ENCODE peak calls at places on chromosomes 12 and 14, in five cellular contexts. One of them, this sample, is unnamed.

GRCh38 chr12:6076340-6076739 is 48.1 kb downstream of the VWF start:
- DNase-seq in transverse colon: no peak
- DNase-seq in suprapubic skin: no peak
- DNase-seq in Peyer's patch: no peak
- DNase-seq in lower lobe of right lung: no peak
- DNase-seq in this sample: no peak

GRCh38 chr12:83089575-83089974 is 402.9 kb downstream of the TMTC2 start:
- DNase-seq in lower lobe of right lung: no peak
- DNase-seq in suprapubic skin: no peak
- DNase-seq in Peyer's patch: no peak
- DNase-seq in transverse colon: no peak
- DNase-seq in this sample: no peak

GRCh38 chr12:50550530-50551223 is 45.9 kb downstream of the DIP2B start:
- DNase-seq in lower lobe of right lung: no peak
- DNase-seq in transverse colon: peak
- DNase-seq in Peyer's patch: no peak
- DNase-seq in suprapubic skin: no peak
- DNase-seq in this sample: peak

GRCh38 chr14:32450919-32451675 is 122.0 kb downstream of the AKAP6 start:
- DNase-seq in suprapubic skin: no peak
- DNase-seq in Peyer's patch: no peak
- DNase-seq in transverse colon: no peak
- DNase-seq in lower lobe of right lung: no peak
- DNase-seq in this sample: no peak

GRCh38 chr12:123055281-123055766 is 74.8 kb downstream of the ARL6IP4 start:
- DNase-seq in Peyer's patch: no peak
- DNase-seq in transverse colon: no peak
- DNase-seq in lower lobe of right lung: no peak
- DNase-seq in suprapubic skin: no peak
- DNase-seq in this sample: no peak

GRCh38 chr12:117119592-117120198 is 20.5 kb upstream of the TESC start:
- DNase-seq in suprapubic skin: no peak
- DNase-seq in Peyer's patch: no peak
- DNase-seq in lower lobe of right lung: no peak
- DNase-seq in transverse colon: no peak
- DNase-seq in this sample: peak

GRCh38 chr14:85415015-85415712 is 114.8 kb upstream of the FLRT2 start:
- DNase-seq in transverse colon: no peak
- DNase-seq in suprapubic skin: no peak
- DNase-seq in Peyer's patch: no peak
- DNase-seq in lower lobe of right lung: no peak
- DNase-seq in this sample: peak

GRCh38 chr12:112813836-112814235 is 22.3 kb downstream of the RPH3A start:
- DNase-seq in lower lobe of right lung: no peak
- DNase-seq in transverse colon: no peak
- DNase-seq in suprapubic skin: no peak
- DNase-seq in Peyer's patch: no peak
- DNase-seq in this sample: no peak

GRCh38 chr12:90085491-90086274 is 377.0 kb upstream of the ATP2B1 start:
- DNase-seq in Peyer's patch: no peak
- DNase-seq in transverse colon: no peak
- DNase-seq in suprapubic skin: no peak
- DNase-seq in lower lobe of right lung: no peak
- DNase-seq in this sample: no peak

GRCh38 chr12:96237465-96238077 is 43.4 kb downstream of the ELK3 start:
- DNase-seq in transverse colon: peak
- DNase-seq in Peyer's patch: no peak
- DNase-seq in lower lobe of right lung: no peak
- DNase-seq in suprapubic skin: no peak
- DNase-seq in this sample: peak

GRCh38 chr12:102601621-102602020 is 121.3 kb upstream of the IGF1 start:
- DNase-seq in lower lobe of right lung: no peak
- DNase-seq in transverse colon: no peak
- DNase-seq in suprapubic skin: no peak
- DNase-seq in Peyer's patch: no peak
- DNase-seq in this sample: no peak

GRCh38 chr12:30796508-30796780 is 41.7 kb upstream of the CAPRIN2 start:
- DNase-seq in lower lobe of right lung: no peak
- DNase-seq in Peyer's patch: peak
- DNase-seq in suprapubic skin: no peak
- DNase-seq in transverse colon: peak
- DNase-seq in this sample: peak

GRCh38 chr14:63852817-63853730 is at the start of gene SYNE2:
- DNase-seq in suprapubic skin: peak
- DNase-seq in transverse colon: peak
- DNase-seq in lower lobe of right lung: peak
- DNase-seq in Peyer's patch: peak
- DNase-seq in this sample: peak
- TF ChIP-seq CTCF in suprapubic skin: no peak
- TF ChIP-seq CTCF in transverse colon: peak
- TF ChIP-seq CTCF in lower lobe of right lung: peak
- TF ChIP-seq CTCF in Peyer's patch: peak
- TF ChIP-seq CTCF in this sample: peak

DNA sequence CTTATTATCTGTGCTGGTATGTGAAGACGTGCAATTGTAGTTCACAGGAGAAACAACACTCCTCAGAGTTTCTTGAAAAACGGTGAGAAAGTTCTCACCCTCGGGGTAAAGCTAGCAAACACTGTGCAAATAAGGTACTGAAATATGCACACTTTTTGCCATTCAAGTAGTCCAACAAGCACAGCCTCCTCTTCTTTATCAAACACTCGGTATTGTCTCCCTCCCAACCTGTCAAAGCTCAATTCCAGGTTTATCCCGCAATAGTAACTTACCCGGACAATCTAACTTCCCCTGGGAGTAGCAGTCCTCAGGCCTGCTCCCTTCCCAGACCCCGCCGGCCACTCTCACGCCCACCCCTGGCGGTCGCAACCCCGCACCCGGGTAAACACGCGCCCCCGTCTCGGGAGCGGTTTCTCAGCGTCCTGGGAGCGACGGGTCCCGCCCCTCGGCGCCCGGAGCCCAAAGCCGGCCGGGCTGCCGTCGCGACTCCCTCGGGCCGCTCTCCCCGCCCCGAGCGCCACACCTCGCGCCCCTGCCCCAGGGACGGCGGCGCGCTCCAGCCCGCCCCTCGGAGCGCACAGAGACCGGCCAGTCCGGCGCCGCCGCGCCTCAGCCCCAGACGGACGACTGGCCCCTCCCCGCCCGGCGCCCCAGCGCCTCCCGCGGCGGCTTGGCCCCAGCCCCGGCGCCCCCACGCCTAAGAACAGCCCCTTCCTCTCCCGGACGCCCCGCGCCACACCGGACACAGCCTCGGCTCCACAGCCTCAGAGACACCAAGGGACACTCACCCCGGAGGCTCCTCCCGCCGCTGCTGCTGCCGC is 594 bp downstream of the BTBD7 start:
- DNase-seq in lower lobe of right lung: peak
- DNase-seq in transverse colon: peak
- DNase-seq in Peyer's patch: peak
- DNase-seq in suprapubic skin: no peak
- DNase-seq in this sample: peak
- H3K4me3 ChIP-seq in lower lobe of right lung: peak
- H3K4me3 ChIP-seq in transverse colon: peak
- H3K4me3 ChIP-seq in Peyer's patch: peak
- H3K4me3 ChIP-seq in suprapubic skin: peak
- H3K4me3 ChIP-seq in this sample: peak

DNA sequence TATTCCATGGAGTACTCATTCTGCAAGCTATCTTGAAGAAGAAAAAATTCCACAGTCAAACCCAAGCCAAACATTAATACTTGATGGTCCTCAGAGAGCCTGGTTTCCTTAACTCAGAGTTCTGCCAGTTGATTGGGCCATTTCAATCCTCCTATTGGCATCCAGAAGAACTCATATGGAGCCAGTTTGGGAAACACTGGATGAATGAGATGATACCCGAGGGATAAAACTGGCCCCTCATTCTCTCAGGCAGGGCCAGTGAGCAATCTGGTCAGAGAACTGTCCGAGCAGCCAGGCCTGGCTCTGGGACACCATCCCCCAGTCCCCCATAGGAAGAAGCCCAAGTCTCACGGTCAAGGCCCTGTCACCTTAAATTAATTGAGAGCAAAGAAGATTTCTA is 48.8 kb downstream of the NUAK1 start:
- DNase-seq in suprapubic skin: no peak
- DNase-seq in lower lobe of right lung: no peak
- DNase-seq in Peyer's patch: no peak
- DNase-seq in transverse colon: no peak
- DNase-seq in this sample: no peak
- H3K27ac ChIP-seq in suprapubic skin: peak
- H3K27ac ChIP-seq in lower lobe of right lung: peak
- H3K27ac ChIP-seq in Peyer's patch: peak
- H3K27ac ChIP-seq in transverse colon: peak
- H3K27ac ChIP-seq in this sample: no peak

GRCh38 chr12:27517961-27518668 is 5.9 kb upstream of the PPFIBP1 start:
- DNase-seq in suprapubic skin: no peak
- DNase-seq in transverse colon: no peak
- DNase-seq in Peyer's patch: no peak
- DNase-seq in lower lobe of right lung: no peak
- DNase-seq in this sample: no peak

GRCh38 chr12:27516625-27517024 is 7.4 kb upstream of the PPFIBP1 start:
- DNase-seq in lower lobe of right lung: no peak
- DNase-seq in transverse colon: no peak
- DNase-seq in Peyer's patch: no peak
- DNase-seq in suprapubic skin: no peak
- DNase-seq in this sample: no peak

GRCh38 chr12:27521066-27521465 is 2.9 kb upstream of the PPFIBP1 start:
- DNase-seq in suprapubic skin: no peak
- DNase-seq in Peyer's patch: no peak
- DNase-seq in transverse colon: no peak
- DNase-seq in lower lobe of right lung: no peak
- DNase-seq in this sample: no peak

GRCh38 chr12:27515671-27516070 is 8.3 kb upstream of the PPFIBP1 start:
- DNase-seq in lower lobe of right lung: no peak
- DNase-seq in suprapubic skin: no peak
- DNase-seq in Peyer's patch: no peak
- DNase-seq in transverse colon: no peak
- DNase-seq in this sample: no peak

DNA sequence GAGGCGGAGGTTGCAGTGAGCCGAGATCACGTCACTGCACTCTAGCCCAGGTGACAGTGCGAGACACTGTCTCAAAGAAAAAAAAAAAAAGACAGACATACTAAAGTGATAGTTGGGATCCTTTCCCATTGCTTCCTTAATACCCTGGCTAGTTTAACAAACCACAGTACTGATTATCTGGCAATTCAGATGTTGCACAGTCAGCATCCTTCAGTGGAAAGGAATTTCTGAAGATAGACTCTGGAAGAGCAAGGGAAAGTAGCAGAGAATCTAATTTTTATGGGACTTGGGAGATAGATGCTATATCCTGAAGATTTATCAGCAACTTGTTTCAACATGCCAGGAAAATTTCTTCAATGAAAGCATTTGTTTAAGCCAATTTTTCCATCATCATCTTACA is 6.5 kb upstream of the PPFIBP1 start:
- DNase-seq in transverse colon: no peak
- DNase-seq in Peyer's patch: no peak
- DNase-seq in suprapubic skin: no peak
- DNase-seq in lower lobe of right lung: no peak
- DNase-seq in this sample: no peak
- TF ChIP-seq CTCF in transverse colon: no peak
- TF ChIP-seq CTCF in Peyer's patch: no peak
- TF ChIP-seq CTCF in suprapubic skin: no peak
- TF ChIP-seq CTCF in lower lobe of right lung: no peak
- TF ChIP-seq CTCF in this sample: no peak

GRCh38 chr14:35337557-35338255 is 45.5 kb downstream of the PSMA6 start:
- DNase-seq in suprapubic skin: no peak
- DNase-seq in lower lobe of right lung: peak
- DNase-seq in Peyer's patch: no peak
- DNase-seq in transverse colon: no peak
- DNase-seq in this sample: no peak
- H3K4me3 ChIP-seq in suprapubic skin: no peak
- H3K4me3 ChIP-seq in lower lobe of right lung: peak
- H3K4me3 ChIP-seq in Peyer's patch: no peak
- H3K4me3 ChIP-seq in transverse colon: no peak
- H3K4me3 ChIP-seq in this sample: no peak

DNA sequence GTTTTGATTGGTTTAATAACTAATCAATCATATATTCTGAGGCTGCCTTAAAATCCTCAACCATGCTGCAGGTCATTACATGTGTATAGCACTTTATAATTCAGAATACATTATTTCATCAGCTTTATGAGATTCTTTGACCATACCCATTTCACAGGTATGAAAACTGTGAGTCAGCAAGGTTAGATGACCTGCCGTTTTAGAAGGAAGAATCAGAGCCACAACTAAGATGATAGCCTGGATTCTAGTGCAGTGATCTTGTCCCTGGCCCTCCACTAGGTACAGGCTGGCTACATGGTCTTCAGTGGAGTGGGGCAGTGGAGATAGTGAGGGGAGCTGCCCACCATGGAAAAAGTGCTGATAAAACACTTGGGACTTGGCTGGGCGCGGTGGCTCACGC is 154.4 kb upstream of the MAX start:
- DNase-seq in transverse colon: no peak
- DNase-seq in Peyer's patch: no peak
- DNase-seq in lower lobe of right lung: no peak
- DNase-seq in suprapubic skin: no peak
- DNase-seq in this sample: no peak
- H3K27ac ChIP-seq in transverse colon: peak
- H3K27ac ChIP-seq in Peyer's patch: peak
- H3K27ac ChIP-seq in lower lobe of right lung: no peak
- H3K27ac ChIP-seq in suprapubic skin: no peak
- H3K27ac ChIP-seq in this sample: no peak

GRCh38 chr12:124727922-124728321 is 135.7 kb downstream of the SCARB1 start:
- DNase-seq in Peyer's patch: no peak
- DNase-seq in lower lobe of right lung: no peak
- DNase-seq in transverse colon: no peak
- DNase-seq in suprapubic skin: no peak
- DNase-seq in this sample: no peak
- TF ChIP-seq CTCF in Peyer's patch: no peak
- TF ChIP-seq CTCF in lower lobe of right lung: no peak
- TF ChIP-seq CTCF in transverse colon: no peak
- TF ChIP-seq CTCF in suprapubic skin: no peak
- TF ChIP-seq CTCF in this sample: peak

DNA sequence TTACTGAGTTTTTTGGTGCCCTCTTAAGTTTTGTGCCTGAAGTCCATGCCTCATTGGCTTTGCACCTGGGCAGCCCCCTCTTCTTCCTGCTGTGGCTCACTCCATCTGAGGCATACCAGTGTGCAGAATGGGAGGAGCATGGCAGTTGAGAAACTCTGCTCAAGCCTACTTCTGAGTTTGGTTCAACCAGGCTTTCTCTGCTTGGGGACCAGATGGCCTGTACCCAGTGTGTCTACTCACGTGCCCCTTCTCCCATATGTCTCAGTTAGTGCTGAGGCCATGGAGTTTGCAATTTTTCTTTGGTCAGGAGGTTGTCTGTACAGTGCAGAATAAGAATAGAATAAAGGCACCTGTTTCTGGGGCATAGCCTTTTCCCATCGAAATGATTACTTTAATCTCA is 383.3 kb upstream of the DDHD1 start:
- DNase-seq in Peyer's patch: no peak
- DNase-seq in transverse colon: no peak
- DNase-seq in suprapubic skin: no peak
- DNase-seq in lower lobe of right lung: no peak
- DNase-seq in this sample: no peak
- H3K4me3 ChIP-seq in Peyer's patch: no peak
- H3K4me3 ChIP-seq in transverse colon: no peak
- H3K4me3 ChIP-seq in suprapubic skin: no peak
- H3K4me3 ChIP-seq in lower lobe of right lung: no peak
- H3K4me3 ChIP-seq in this sample: no peak

DNA sequence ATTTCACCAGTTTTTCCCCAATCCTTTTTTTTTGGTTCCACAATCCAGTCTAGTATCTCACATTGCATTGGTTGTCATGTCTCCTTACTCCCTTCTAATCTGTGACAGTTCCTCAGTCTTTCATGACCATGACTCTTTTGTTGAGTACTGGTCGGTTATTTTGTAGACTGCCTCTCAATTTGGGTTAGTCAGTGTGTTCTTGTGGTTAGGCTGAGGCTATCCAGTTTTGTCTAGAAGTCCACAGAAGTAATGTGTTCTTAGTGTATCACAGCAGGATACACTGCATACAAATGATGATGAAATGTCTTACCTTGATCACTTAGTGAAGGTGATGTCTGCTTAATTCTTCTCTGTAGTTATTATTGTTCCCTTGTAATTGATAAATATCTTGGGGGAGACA is 24.8 kb downstream of the PELI2 start:
- DNase-seq in lower lobe of right lung: no peak
- DNase-seq in suprapubic skin: no peak
- DNase-seq in Peyer's patch: no peak
- DNase-seq in transverse colon: no peak
- DNase-seq in this sample: no peak
- H3K27ac ChIP-seq in lower lobe of right lung: no peak
- H3K27ac ChIP-seq in suprapubic skin: no peak
- H3K27ac ChIP-seq in Peyer's patch: no peak
- H3K27ac ChIP-seq in transverse colon: no peak
- H3K27ac ChIP-seq in this sample: no peak

This sample was measured in body of pancreas.